ENCODE peak calls at places on chromosomes 7 and 10, in eight cellular contexts. R, A, G, J, B, W, C and Z are unnamed samples.

GRCh38 chr7:19899517-19899916 is 126.1 kb upstream of the TMEM196 start:
- DNase-seq in B (no peak), A (peak), W (no peak), J (no peak), R (no peak), C (no peak), G (no peak), Z (no peak)

GRCh38 chr7:108263364-108263951 is 133.3 kb upstream of the LAMB4 start:
- DNase-seq in J (no peak), A (no peak), C (no peak), G (no peak), W (no peak), R (no peak), B (no peak), Z (no peak)

GRCh38 chr10:35127289-35127891 is 744 bp downstream of the CREM start:
- DNase-seq in W (peak), J (peak), A (peak), B (peak), C (peak), R (no peak), G (peak), Z (peak)

GRCh38 chr7:26705567-26705966 is 158.8 kb downstream of the SKAP2 start:
- DNase-seq in G (no peak), A (peak), C (no peak), W (peak), R (no peak), J (peak), B (peak), Z (no peak)

GRCh38 chr7:27746978-27747377 is 7.0 kb downstream of the TAX1BP1 start:
- DNase-seq in C (no peak), J (no peak), B (no peak), A (no peak), G (no peak), R (no peak), W (no peak), Z (no peak)

GRCh38 chr7:49187543-49188268 is 263.4 kb downstream of the CDC14C start:
- DNase-seq in B (no peak), G (no peak), J (no peak), W (no peak), C (no peak), A (peak), R (no peak), Z (peak)

GRCh38 chr10:13920031-13920430 is 333.3 kb downstream of the PRPF18 start:
- DNase-seq in W (no peak), R (no peak), J (no peak), B (no peak), A (no peak), G (no peak), C (no peak), Z (no peak)

GRCh38 chr7:80133361-80134104 is 1.1 kb upstream of the GNAI1 start:
- DNase-seq in R (no peak), A (peak), B (peak), C (no peak), G (no peak), W (peak), J (no peak), Z (no peak)

GRCh38 chr10:99329238-99329890 is at the start of gene CNNM1:
- DNase-seq in C (no peak), W (no peak), G (peak), B (no peak), R (no peak), A (peak), J (peak), Z (no peak)

GRCh38 chr7:7354674-7355073 is 172.3 kb downstream of the C1GALT1 start:
- DNase-seq in A (no peak), B (no peak), R (peak), C (no peak), W (no peak), G (no peak), J (no peak), Z (no peak)

GRCh38 chr7:104445393-104445792 is 117.0 kb downstream of the LHFPL3 start:
- DNase-seq in R (no peak), G (no peak), C (no peak), J (no peak), W (no peak), B (no peak), A (no peak), Z (no peak)

GRCh38 chr7:84780158-84781124 is 406.4 kb downstream of the SEMA3D start:
- DNase-seq in G (no peak), W (no peak), R (no peak), C (no peak), J (no peak), A (no peak), B (no peak), Z (no peak)

GRCh38 chr7:36670585-36671431 is 53.5 kb downstream of the AOAH start:
- DNase-seq in G (peak), A (peak), W (peak), B (peak), C (peak), J (peak), R (peak), Z (peak)

GRCh38 chr10:42768581-42769152 is 13.9 kb upstream of the BMS1 start:
- DNase-seq in C (peak), J (no peak), R (no peak), W (no peak), A (no peak), G (no peak), B (no peak), Z (no peak)

GRCh38 chr10:13089345-13089744 is 10.6 kb upstream of the OPTN start:
- DNase-seq in B (no peak), A (no peak), C (no peak), G (no peak), W (no peak), R (no peak), J (no peak), Z (no peak)

GRCh38 chr7:97269741-97270140 is 152.2 kb downstream of the SDHAF3 start:
- DNase-seq in J (no peak), W (no peak), A (no peak), R (no peak), B (peak), C (no peak), G (no peak), Z (no peak)

GRCh38 chr7:120973849-120974248 is 14.7 kb upstream of the CPED1 start:
- DNase-seq in R (no peak), A (no peak), B (no peak), J (no peak), W (no peak), C (no peak), G (no peak), Z (peak)

GRCh38 chr10:14186245-14186644 is 144.5 kb downstream of the FRMD4A start:
- DNase-seq in R (no peak), J (no peak), C (peak), G (no peak), A (peak), W (peak), B (no peak), Z (peak)

GRCh38 chr10:44513592-44513991 is 128.7 kb upstream of the CXCL12 start:
- DNase-seq in W (no peak), G (no peak), A (no peak), C (peak), B (no peak), R (no peak), J (peak), Z (peak)

GRCh38 chr10:78337646-78338391 is 304.2 kb downstream of the RPS24 start:
- DNase-seq in R (no peak), J (no peak), B (no peak), W (no peak), A (no peak), C (no peak), G (no peak), Z (no peak)

GRCh38 chr10:21831986-21832735 is 171.4 kb downstream of the DNAJC1 start:
- DNase-seq in A (no peak), R (no peak), J (no peak), W (no peak), B (no peak), C (no peak), G (no peak), Z (no peak)

GRCh38 chr10:91653214-91653875 is 20.5 kb upstream of the PPP1R3C start:
- DNase-seq in G (no peak), A (peak), R (peak), J (no peak), W (no peak), C (no peak), B (peak), Z (no peak)

GRCh38 chr7:64863021-64863420 is 40.1 kb upstream of the ZNF273 start:
- DNase-seq in B (no peak), J (no peak), G (no peak), A (no peak), R (no peak), C (no peak), W (no peak), Z (no peak)

GRCh38 chr7:94676431-94676830 is 20.5 kb upstream of the SGCE start:
- DNase-seq in G (no peak), R (no peak), J (no peak), C (no peak), B (no peak), A (no peak), W (no peak), Z (no peak)

GRCh38 chr10:56745490-56745889 is 384.4 kb upstream of the ZWINT start:
- DNase-seq in G (no peak), C (no peak), J (no peak), W (no peak), A (no peak), B (no peak), R (no peak), Z (no peak)

GRCh38 chr7:12601302-12601869 is 30.9 kb downstream of the SCIN start:
- DNase-seq in B (no peak), G (no peak), A (no peak), W (no peak), R (no peak), J (no peak), C (no peak), Z (no peak)

GRCh38 chr10:67306588-67307205 is 380.9 kb downstream of the LRRTM3 start:
- DNase-seq in G (no peak), B (peak), W (peak), R (peak), J (peak), A (peak), C (peak), Z (peak)
- TF ChIP-seq MAX in G (no peak), B (no peak), W (no peak), R (no peak), J (no peak), A (no peak), C (no peak), Z (no peak)

GRCh38 chr10:58322072-58322834 is 12.6 kb upstream of the UBE2D1 start:
- DNase-seq in C (no peak), G (no peak), A (peak), J (no peak), R (no peak), W (peak), B (no peak), Z (peak)
- TF ChIP-seq MAX in C (no peak), G (no peak), A (no peak), J (no peak), R (no peak), W (no peak), B (no peak), Z (peak)

GRCh38 chr7:923108-924041 is 31.1 kb downstream of the ADAP1 start:
- DNase-seq in J (no peak), B (no peak), C (peak), W (no peak), A (no peak), G (peak), R (no peak), Z (peak)
- TF ChIP-seq MAX in J (no peak), B (no peak), C (peak), W (no peak), A (no peak), G (no peak), R (no peak), Z (peak)

GRCh38 chr7:50264908-50265307 is 39.6 kb upstream of the IKZF1 start:
- DNase-seq in W (no peak), C (no peak), J (no peak), A (no peak), B (no peak), G (no peak), R (no peak), Z (peak)

GRCh38 chr7:50267525-50268041 is 36.9 kb upstream of the IKZF1 start:
- DNase-seq in B (no peak), R (no peak), J (no peak), A (no peak), G (no peak), W (no peak), C (no peak), Z (peak)

GRCh38 chr7:50268223-50268622 is 36.3 kb upstream of the IKZF1 start:
- DNase-seq in J (no peak), C (no peak), A (no peak), W (no peak), G (no peak), R (no peak), B (no peak), Z (no peak)

GRCh38 chr7:50265968-50266694 is 38.4 kb upstream of the IKZF1 start:
- DNase-seq in C (no peak), J (no peak), R (no peak), W (no peak), A (no peak), B (no peak), G (no peak), Z (peak)

DNA sequence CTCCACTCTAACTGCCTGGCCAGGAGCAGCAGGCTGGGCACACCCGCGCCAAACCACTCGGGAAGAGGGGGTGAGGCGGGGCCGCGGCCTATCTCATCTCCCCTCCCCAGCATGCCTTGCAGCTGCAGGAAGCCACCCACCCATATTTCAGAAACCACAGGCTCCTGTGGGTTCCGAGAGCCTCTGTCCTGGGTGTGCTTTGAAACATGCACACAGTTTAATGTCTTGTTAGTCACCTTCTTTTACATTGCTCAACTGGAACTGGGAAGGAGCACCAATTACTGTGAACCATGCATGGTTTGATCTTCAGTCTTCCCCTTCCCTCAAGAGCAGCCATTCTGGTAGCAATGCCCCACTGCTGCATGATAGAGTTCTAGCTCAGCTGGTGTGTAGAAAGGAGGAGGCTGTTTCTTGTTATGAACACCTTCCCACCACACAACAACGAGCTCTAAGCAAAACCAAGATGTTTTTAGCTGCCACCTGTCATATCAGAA is 37.6 kb upstream of the IKZF1 start:
- DNase-seq in A (no peak), J (no peak), B (no peak), G (no peak), C (peak), W (no peak), R (no peak), Z (peak)
- TF ChIP-seq MAX in A (no peak), J (no peak), B (no peak), G (no peak), C (no peak), W (no peak), R (no peak), Z (peak)

GRCh38 chr7:31763548-31763947 is 76.5 kb downstream of the PPP1R17 start:
- DNase-seq in C (peak), J (no peak), A (peak), W (no peak), B (no peak), G (no peak), R (no peak), Z (peak)

GRCh38 chr7:31758770-31759169 is 71.8 kb downstream of the PPP1R17 start:
- DNase-seq in J (no peak), B (no peak), A (no peak), C (no peak), W (no peak), R (no peak), G (no peak), Z (no peak)

GRCh38 chr7:31764457-31764856 is 77.4 kb downstream of the PPP1R17 start:
- DNase-seq in C (no peak), B (no peak), A (peak), G (no peak), R (no peak), J (no peak), W (no peak), Z (no peak)

DNA sequence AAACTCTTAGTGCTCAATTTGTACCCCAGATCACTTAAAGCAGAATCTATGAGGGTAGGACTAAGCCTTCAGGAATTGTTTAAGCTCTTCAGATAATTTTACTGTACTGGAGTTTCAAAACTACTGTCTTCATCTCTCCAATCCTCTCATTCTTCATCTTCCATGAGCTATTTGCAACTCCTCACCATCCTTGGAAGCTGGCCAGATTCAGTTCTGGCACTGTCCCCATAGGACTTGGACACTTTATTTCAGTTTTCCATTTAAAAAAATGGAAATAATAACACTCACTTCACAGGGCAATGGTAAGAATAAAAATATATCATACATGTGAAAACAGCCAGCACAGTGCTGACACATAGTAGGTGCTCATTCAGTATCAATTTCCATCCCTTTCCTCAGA is 74.6 kb downstream of the PPP1R17 start:
- DNase-seq in R (no peak), W (no peak), J (no peak), C (no peak), B (no peak), G (no peak), A (no peak), Z (no peak)
- TF ChIP-seq MAX in R (no peak), W (no peak), J (no peak), C (no peak), B (no peak), G (no peak), A (no peak), Z (no peak)

GRCh38 chr10:103804866-103805265 is 50.5 kb downstream of the SH3PXD2A start:
- DNase-seq in A (no peak), J (no peak), C (no peak), G (no peak), W (no peak), R (no peak), B (no peak), Z (no peak)

GRCh38 chr10:103808784-103809183 is 46.6 kb downstream of the SH3PXD2A start:
- DNase-seq in C (no peak), A (no peak), W (no peak), J (no peak), G (no peak), B (no peak), R (no peak), Z (no peak)

GRCh38 chr10:103805781-103806180 is 49.6 kb downstream of the SH3PXD2A start:
- DNase-seq in G (no peak), B (no peak), J (no peak), W (no peak), R (no peak), C (no peak), A (no peak), Z (no peak)

GRCh38 chr10:103807996-103808395 is 47.4 kb downstream of the SH3PXD2A start:
- DNase-seq in R (no peak), J (no peak), G (no peak), C (no peak), A (no peak), B (no peak), W (no peak), Z (no peak)

DNA sequence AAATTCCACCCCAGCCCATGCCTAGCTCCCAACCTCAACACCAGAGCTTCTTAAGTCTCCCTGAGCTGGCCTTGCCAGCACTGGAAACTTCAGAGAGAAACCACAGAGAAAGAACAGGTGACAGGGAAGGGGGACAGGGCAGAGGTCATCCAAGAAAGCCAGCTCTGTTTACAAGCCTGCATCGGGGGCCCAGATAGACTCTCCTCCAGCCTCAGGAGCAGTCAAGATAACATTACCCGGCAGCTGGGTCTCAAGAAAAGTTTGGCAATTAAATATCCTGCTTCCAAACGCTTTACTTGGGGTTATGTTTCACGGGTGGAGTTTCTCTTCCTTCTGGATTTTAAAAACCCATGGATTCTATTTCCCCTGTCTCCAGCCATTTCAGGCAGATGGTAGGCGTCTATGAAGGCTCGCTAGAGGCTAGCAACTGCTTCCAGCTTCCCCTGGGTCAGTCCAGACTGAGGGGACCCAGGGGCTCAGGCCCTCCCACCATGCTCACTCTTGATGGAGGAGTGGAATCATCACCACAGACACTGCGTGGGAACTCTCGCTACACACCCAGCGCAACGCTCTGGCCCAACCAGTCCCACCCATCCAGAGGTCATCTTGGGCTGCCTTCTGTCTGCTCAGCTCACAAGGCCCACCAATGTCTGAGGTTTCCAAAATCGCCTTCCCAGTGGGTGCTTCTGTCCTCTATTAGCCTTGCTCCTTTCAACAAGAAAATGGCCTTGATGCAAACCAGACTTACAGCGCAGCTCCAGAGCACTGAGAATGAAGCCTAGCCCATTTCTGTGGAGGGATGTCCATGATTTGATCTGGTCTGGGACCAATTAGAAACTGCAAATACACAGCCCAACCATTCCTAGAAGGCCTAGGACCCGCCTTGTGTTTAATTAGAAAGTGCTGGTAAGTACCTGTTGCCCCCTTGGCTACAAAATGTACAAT is 48.7 kb downstream of the SH3PXD2A start:
- DNase-seq in G (no peak), C (no peak), R (no peak), W (no peak), J (no peak), B (no peak), A (no peak), Z (no peak)
- TF ChIP-seq MAX in G (no peak), C (no peak), R (no peak), W (no peak), J (no peak), B (no peak), A (no peak), Z (no peak)

GRCh38 chr7:76356823-76357222 is 2.0 kb downstream of the YWHAG start:
- DNase-seq in G (no peak), C (no peak), R (no peak), B (peak), W (no peak), J (peak), A (peak), Z (peak)

GRCh38 chr7:76358478-76359110 is at the start of gene YWHAG:
- DNase-seq in G (peak), C (peak), J (peak), B (peak), R (peak), A (peak), W (peak), Z (peak)

GRCh38 chr7:76357379-76358052 is 1.3 kb downstream of the YWHAG start:
- DNase-seq in G (no peak), A (no peak), W (no peak), B (no peak), C (no peak), R (no peak), J (no peak), Z (peak)

GRCh38 chr7:76359111-76359986 is 558 bp upstream of the YWHAG start:
- DNase-seq in A (peak), R (peak), C (peak), B (peak), J (peak), G (peak), W (peak), Z (peak)

GRCh38 chr7:76358053-76358477 is 726 bp downstream of the YWHAG start:
- DNase-seq in B (peak), G (peak), W (no peak), C (peak), A (peak), J (peak), R (no peak), Z (peak)
- TF ChIP-seq MAX in B (no peak), G (no peak), W (peak), C (peak), A (peak), J (peak), R (no peak), Z (peak)

GRCh38 chr7:10128748-10129147 is 844.9 kb upstream of the PHF14 start:
- DNase-seq in B (no peak), A (no peak), J (peak), C (no peak), W (no peak), R (no peak), G (peak), Z (peak)
- TF ChIP-seq MAX in B (no peak), A (no peak), J (no peak), C (no peak), W (no peak), R (no peak), G (no peak), Z (no peak)